ENCODE peak calls at places on chromosomes 12 and 14, in four cellular contexts. P, B, I and U are unnamed samples.

GRCh38 chr12:6116481-6117021 is 7.9 kb downstream of the VWF start:
- DNase-seq in P (no peak), B (no peak), I (peak; percentile 30), U (peak; percentile 69)

GRCh38 chr14:81565441-81566290 is 32.0 kb upstream of the SEL1L start:
- DNase-seq in P (no peak), B (peak; percentile 8), I (no peak), U (no peak)

GRCh38 chr14:55689971-55690871 is 110.2 kb downstream of the KTN1 start:
- DNase-seq in P (no peak), B (no peak), I (no peak), U (no peak)

GRCh38 chr14:55348766-55349453 is 62.7 kb downstream of the ATG14 start:
- DNase-seq in P (no peak), B (no peak), I (no peak), U (no peak)

GRCh38 chr14:61099221-61099835 is 118.3 kb downstream of the SLC38A6 start:
- DNase-seq in P (no peak), B (peak; percentile 66), I (no peak), U (no peak)

GRCh38 chr12:29497588-29497987 is at the start of gene OVCH1:
- DNase-seq in P (no peak), B (no peak), I (no peak), U (no peak)

GRCh38 chr12:41683513-41683912 is 461.2 kb downstream of the GXYLT1 start:
- DNase-seq in P (no peak), B (no peak), I (no peak), U (no peak)

GRCh38 chr12:5807538-5808219 is 137.4 kb downstream of the ANO2 start:
- DNase-seq in P (no peak), B (peak; percentile 9), I (no peak), U (no peak)

GRCh38 chr14:50432131-50432530 is 35.5 kb upstream of the CDKL1 start:
- DNase-seq in P (no peak), B (no peak), I (no peak), U (no peak)

GRCh38 chr14:102951799-102952198 is 29.3 kb downstream of the AMN start:
- DNase-seq in P (no peak), B (no peak), I (no peak), U (peak; percentile 90)

GRCh38 chr14:74401504-74402241 is 24.3 kb downstream of the SYNDIG1L start:
- DNase-seq in P (peak; percentile 44), B (no peak), I (peak; percentile 33), U (no peak)

GRCh38 chr12:49644620-49644994 is 21.2 kb downstream of the PRPF40B start:
- DNase-seq in P (peak; percentile 75), B (peak; percentile 69), I (peak; percentile 81), U (peak; percentile 66)

GRCh38 chr14:76313303-76313702 is 62.6 kb upstream of the ESRRB start:
- DNase-seq in P (no peak), B (no peak), I (no peak), U (no peak)

GRCh38 chr12:65822732-65823480 is 1.4 kb upstream of the HMGA2 start:
- DNase-seq in P (no peak), B (no peak), I (no peak), U (peak; percentile 90)

GRCh38 chr12:5083955-5084849 is 40.5 kb downstream of the KCNA5 start:
- DNase-seq in P (no peak), B (peak; percentile 66), I (no peak), U (peak; percentile 73)

GRCh38 chr12:21065845-21066244 is 65.1 kb upstream of the SLCO1B1 start:
- DNase-seq in P (no peak), B (no peak), I (no peak), U (peak; percentile 33)
- TF ChIP-seq CTCF in P (no peak), B (no peak), I (no peak), U (peak; percentile 57)

DNA sequence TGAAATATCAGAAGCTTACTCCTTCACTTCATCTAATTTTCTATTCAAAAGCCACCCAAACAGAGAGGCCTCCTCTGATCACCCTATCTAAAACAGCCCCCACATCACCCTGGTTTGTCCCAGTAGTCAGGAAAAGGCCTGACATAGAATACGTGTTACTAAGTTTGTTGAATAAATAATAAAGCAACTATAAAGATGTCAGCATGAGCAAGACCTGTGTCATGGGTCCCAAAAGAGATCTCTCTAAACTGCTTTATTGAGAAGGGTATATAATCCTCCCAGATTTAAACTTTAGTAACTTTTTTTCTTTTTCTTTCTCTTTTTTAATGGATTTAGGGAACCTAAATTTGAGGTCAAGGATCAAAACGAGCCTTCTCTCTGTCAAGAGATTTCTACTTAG is 27.4 kb upstream of the C12orf50 start:
- DNase-seq in P (no peak), B (no peak), I (no peak), U (no peak)
- H3K4me3 ChIP-seq in P (no peak overlapping the region), B (no peak overlapping the region), I (no peak overlapping the region), U (no peak overlapping the region)

GRCh38 chr12:14416658-14417057 is 51.2 kb downstream of the ATF7IP start:
- DNase-seq in P (no peak), B (peak; percentile 70), I (no peak), U (peak; percentile 92)
- TF ChIP-seq CTCF in P (peak; percentile 58), B (peak; percentile 37), I (no peak), U (peak; percentile 39)

GRCh38 chr12:72273499-72273837 is 1.3 kb downstream of the TRHDE start:
- DNase-seq in P (no peak), B (no peak), I (no peak), U (no peak)

GRCh38 chr12:72275551-72275950 is 3.4 kb downstream of the TRHDE start:
- DNase-seq in P (no peak), B (no peak), I (no peak), U (peak; percentile 27)

GRCh38 chr12:72272731-72273498 is 745 bp downstream of the TRHDE start:
- DNase-seq in P (no peak), B (no peak), I (no peak), U (peak; percentile 58)

GRCh38 chr12:72274926-72275325 is 2.8 kb downstream of the TRHDE start:
- DNase-seq in P (no peak), B (peak; percentile 76), I (no peak), U (peak; percentile 52)

GRCh38 chr12:72273851-72274284 is 1.7 kb downstream of the TRHDE start:
- DNase-seq in P (no peak), B (no peak), I (no peak), U (peak; percentile 30)
- H3K4me3 ChIP-seq in P (no peak overlapping the region), B (peak overlapping the region; percentile 71), I (peak overlapping the region; percentile 71), U (peak overlapping the region; percentile 80)